ENCODE peak calls at places on chromosomes 2 and 18, in five cellular contexts. One of them, this sample, is unnamed.

GRCh38 chr2:43414586-43415125 is 181.2 kb downstream of the THADA start:
- DNase-seq in foreskin fibroblast: no peak
- DNase-seq in IMR-90: no peak
- DNase-seq in fibroblast of villous mesenchyme: no peak
- DNase-seq in choroid plexus epithelial cell: no peak
- DNase-seq in this sample: no peak

GRCh38 chr18:77173274-77174030 is 40.9 kb upstream of the MBP start:
- DNase-seq in fibroblast of villous mesenchyme: no peak
- DNase-seq in foreskin fibroblast: no peak
- DNase-seq in choroid plexus epithelial cell: no peak
- DNase-seq in IMR-90: no peak
- DNase-seq in this sample: no peak

GRCh38 chr2:63729362-63729761 is 112.3 kb upstream of the UGP2 start:
- DNase-seq in foreskin fibroblast: no peak
- DNase-seq in choroid plexus epithelial cell: no peak
- DNase-seq in fibroblast of villous mesenchyme: no peak
- DNase-seq in IMR-90: no peak
- DNase-seq in this sample: no peak

GRCh38 chr2:70994055-70994444 is 623 bp downstream of the TEX261 start:
- DNase-seq in choroid plexus epithelial cell: no peak
- DNase-seq in foreskin fibroblast: no peak
- DNase-seq in IMR-90: peak
- DNase-seq in fibroblast of villous mesenchyme: peak
- DNase-seq in this sample: peak

GRCh38 chr2:52269696-52270485 is 1238.0 kb upstream of the NRXN1 start:
- DNase-seq in choroid plexus epithelial cell: peak
- DNase-seq in fibroblast of villous mesenchyme: peak
- DNase-seq in IMR-90: peak
- DNase-seq in foreskin fibroblast: peak
- DNase-seq in this sample: peak

GRCh38 chr2:6073260-6074141 is 381.3 kb downstream of the SOX11 start:
- DNase-seq in fibroblast of villous mesenchyme: peak
- DNase-seq in choroid plexus epithelial cell: peak
- DNase-seq in IMR-90: peak
- DNase-seq in foreskin fibroblast: no peak
- DNase-seq in this sample: peak

GRCh38 chr2:18299423-18300212 is 260.8 kb downstream of the RDH14 start:
- DNase-seq in foreskin fibroblast: peak
- DNase-seq in IMR-90: peak
- DNase-seq in choroid plexus epithelial cell: peak
- DNase-seq in fibroblast of villous mesenchyme: peak
- DNase-seq in this sample: peak

GRCh38 chr2:238143239-238143951 is 4.9 kb downstream of the KLHL30 start:
- DNase-seq in IMR-90: peak
- DNase-seq in foreskin fibroblast: peak
- DNase-seq in fibroblast of villous mesenchyme: no peak
- DNase-seq in choroid plexus epithelial cell: no peak
- DNase-seq in this sample: peak

GRCh38 chr2:172253190-172254052 is 150.7 kb upstream of the DLX2 start:
- DNase-seq in foreskin fibroblast: peak
- DNase-seq in IMR-90: peak
- DNase-seq in choroid plexus epithelial cell: peak
- DNase-seq in fibroblast of villous mesenchyme: peak
- DNase-seq in this sample: peak

GRCh38 chr2:239303711-239304532 is 96.9 kb downstream of the HDAC4 start:
- DNase-seq in choroid plexus epithelial cell: no peak
- DNase-seq in IMR-90: no peak
- DNase-seq in fibroblast of villous mesenchyme: peak
- DNase-seq in foreskin fibroblast: no peak
- DNase-seq in this sample: no peak

GRCh38 chr2:144518744-144519596 is 949 bp downstream of the ZEB2 start:
- DNase-seq in fibroblast of villous mesenchyme: peak
- DNase-seq in choroid plexus epithelial cell: no peak
- DNase-seq in IMR-90: no peak
- DNase-seq in foreskin fibroblast: no peak
- DNase-seq in this sample: no peak

GRCh38 chr2:224449212-224450147 is 47.6 kb upstream of the FAM124B start:
- DNase-seq in choroid plexus epithelial cell: peak
- DNase-seq in IMR-90: no peak
- DNase-seq in foreskin fibroblast: no peak
- DNase-seq in fibroblast of villous mesenchyme: peak
- DNase-seq in this sample: no peak

GRCh38 chr2:101745711-101746694 is 48.5 kb downstream of the MAP4K4 start:
- DNase-seq in foreskin fibroblast: peak
- DNase-seq in IMR-90: peak
- DNase-seq in choroid plexus epithelial cell: peak
- DNase-seq in fibroblast of villous mesenchyme: peak
- DNase-seq in this sample: peak

DNA sequence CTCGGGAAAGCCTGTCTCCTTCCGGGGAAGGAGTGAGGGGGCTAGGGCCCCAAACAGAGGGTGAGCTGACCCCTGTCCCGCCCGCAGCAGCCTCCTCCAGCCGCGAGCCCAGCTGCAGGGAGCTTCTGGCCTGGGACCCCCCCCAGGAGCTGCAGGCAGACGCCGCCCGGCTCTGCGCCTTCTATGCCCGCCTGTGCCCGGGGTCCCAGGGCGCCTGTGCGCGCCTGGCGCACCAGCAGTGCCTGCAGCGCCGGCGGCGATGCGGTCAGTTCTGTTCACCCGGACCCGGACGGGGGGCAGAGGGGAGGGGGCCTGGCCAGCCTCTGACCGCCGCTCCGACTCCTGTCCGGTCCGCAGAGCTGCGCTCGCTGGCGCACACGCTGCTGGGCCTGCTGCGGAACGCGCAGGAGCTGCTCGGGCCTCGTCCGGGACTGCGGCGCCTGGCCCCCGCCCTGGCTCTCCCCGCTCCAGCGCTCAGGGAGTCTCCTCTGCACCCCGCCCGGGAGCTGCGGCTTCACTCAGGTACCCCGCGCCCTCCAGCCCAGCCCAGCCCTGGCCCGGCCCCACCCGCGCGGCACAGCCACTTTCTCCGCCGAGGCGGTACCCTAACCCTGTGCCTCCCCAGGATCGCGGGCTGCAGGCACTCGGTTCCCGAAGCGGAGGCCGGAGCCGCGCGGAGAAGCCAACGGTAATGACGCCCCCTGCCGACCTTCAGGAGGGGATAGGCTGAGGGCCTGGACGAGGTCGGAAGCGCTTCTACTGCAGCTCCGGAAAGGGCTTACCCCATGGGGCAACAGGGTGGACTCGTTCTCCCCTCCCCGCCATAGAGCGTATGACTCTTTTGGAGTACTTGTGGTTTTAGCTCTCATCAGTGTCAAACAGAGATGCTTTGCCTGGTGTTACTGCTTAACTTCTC is 2.0 kb upstream of the CHRND start:
- DNase-seq in fibroblast of villous mesenchyme: peak
- DNase-seq in choroid plexus epithelial cell: peak
- DNase-seq in foreskin fibroblast: peak
- DNase-seq in IMR-90: peak
- DNase-seq in this sample: peak
- H3K4me3 ChIP-seq in fibroblast of villous mesenchyme: peak
- H3K4me3 ChIP-seq in choroid plexus epithelial cell: no peak
- H3K4me3 ChIP-seq in foreskin fibroblast: no peak
- H3K4me3 ChIP-seq in IMR-90: no peak
- H3K4me3 ChIP-seq in this sample: peak

GRCh38 chr18:3252843-3253242 is 5.2 kb downstream of the MYL12A start:
- DNase-seq in IMR-90: no peak
- DNase-seq in foreskin fibroblast: no peak
- DNase-seq in fibroblast of villous mesenchyme: no peak
- DNase-seq in choroid plexus epithelial cell: no peak
- DNase-seq in this sample: no peak

GRCh38 chr18:3256693-3257626 is 5.0 kb upstream of the MYL12B start:
- DNase-seq in fibroblast of villous mesenchyme: peak
- DNase-seq in IMR-90: peak
- DNase-seq in foreskin fibroblast: no peak
- DNase-seq in choroid plexus epithelial cell: peak
- DNase-seq in this sample: peak

GRCh38 chr18:3257627-3258120 is 4.3 kb upstream of the MYL12B start:
- DNase-seq in fibroblast of villous mesenchyme: no peak
- DNase-seq in IMR-90: no peak
- DNase-seq in choroid plexus epithelial cell: no peak
- DNase-seq in foreskin fibroblast: no peak
- DNase-seq in this sample: no peak

GRCh38 chr18:3254725-3255124 is 7.1 kb downstream of the MYL12A start:
- DNase-seq in foreskin fibroblast: no peak
- DNase-seq in fibroblast of villous mesenchyme: no peak
- DNase-seq in choroid plexus epithelial cell: no peak
- DNase-seq in IMR-90: no peak
- DNase-seq in this sample: no peak

DNA sequence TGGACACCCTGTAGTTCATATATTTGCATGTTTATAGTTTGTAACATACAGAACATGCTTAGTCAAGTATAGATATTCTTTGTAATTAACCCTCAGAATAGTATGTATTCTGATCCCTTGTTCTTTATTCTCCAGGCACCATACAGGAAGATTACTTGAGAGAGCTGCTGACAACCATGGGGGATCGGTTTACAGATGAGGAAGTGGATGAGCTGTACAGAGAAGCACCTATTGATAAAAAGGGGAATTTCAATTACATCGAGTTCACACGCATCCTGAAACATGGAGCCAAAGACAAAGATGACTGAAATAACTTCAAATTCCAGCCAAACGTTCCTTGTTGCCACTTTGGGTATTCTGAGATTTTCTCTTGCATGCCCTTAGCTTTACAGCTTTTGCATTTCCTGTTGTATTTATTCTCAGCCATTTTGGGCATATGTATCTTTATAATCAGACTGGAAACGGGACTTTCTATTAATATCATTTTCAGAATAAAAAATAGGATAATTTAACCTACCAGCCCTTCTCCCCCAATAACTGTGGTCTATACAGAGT is 6.2 kb upstream of the MYL12B start:
- DNase-seq in IMR-90: no peak
- DNase-seq in choroid plexus epithelial cell: no peak
- DNase-seq in fibroblast of villous mesenchyme: no peak
- DNase-seq in foreskin fibroblast: no peak
- DNase-seq in this sample: no peak
- H3K4me3 ChIP-seq in IMR-90: no peak
- H3K4me3 ChIP-seq in choroid plexus epithelial cell: no peak
- H3K4me3 ChIP-seq in fibroblast of villous mesenchyme: no peak
- H3K4me3 ChIP-seq in foreskin fibroblast: no peak
- H3K4me3 ChIP-seq in this sample: no peak

GRCh38 chr18:79951545-79952456 is at the start of gene SLC66A2:
- DNase-seq in foreskin fibroblast: peak
- DNase-seq in choroid plexus epithelial cell: peak
- DNase-seq in IMR-90: peak
- DNase-seq in fibroblast of villous mesenchyme: peak
- DNase-seq in this sample: peak

GRCh38 chr18:79954791-79955190 is 3.3 kb upstream of the SLC66A2 start:
- DNase-seq in choroid plexus epithelial cell: no peak
- DNase-seq in foreskin fibroblast: no peak
- DNase-seq in fibroblast of villous mesenchyme: no peak
- DNase-seq in IMR-90: no peak
- DNase-seq in this sample: no peak

GRCh38 chr18:79952457-79952995 is 1.1 kb upstream of the SLC66A2 start:
- DNase-seq in foreskin fibroblast: no peak
- DNase-seq in fibroblast of villous mesenchyme: no peak
- DNase-seq in IMR-90: no peak
- DNase-seq in choroid plexus epithelial cell: no peak
- DNase-seq in this sample: no peak

GRCh38 chr18:79953921-79954651 is 2.6 kb upstream of the SLC66A2 start:
- DNase-seq in choroid plexus epithelial cell: no peak
- DNase-seq in IMR-90: no peak
- DNase-seq in fibroblast of villous mesenchyme: no peak
- DNase-seq in foreskin fibroblast: no peak
- DNase-seq in this sample: no peak

GRCh38 chr18:79952996-79953559 is 1.6 kb upstream of the SLC66A2 start:
- DNase-seq in IMR-90: no peak
- DNase-seq in fibroblast of villous mesenchyme: no peak
- DNase-seq in choroid plexus epithelial cell: no peak
- DNase-seq in foreskin fibroblast: no peak
- DNase-seq in this sample: no peak
- H3K4me3 ChIP-seq in IMR-90: peak
- H3K4me3 ChIP-seq in fibroblast of villous mesenchyme: peak
- H3K4me3 ChIP-seq in choroid plexus epithelial cell: no peak
- H3K4me3 ChIP-seq in foreskin fibroblast: no peak
- H3K4me3 ChIP-seq in this sample: no peak

DNA sequence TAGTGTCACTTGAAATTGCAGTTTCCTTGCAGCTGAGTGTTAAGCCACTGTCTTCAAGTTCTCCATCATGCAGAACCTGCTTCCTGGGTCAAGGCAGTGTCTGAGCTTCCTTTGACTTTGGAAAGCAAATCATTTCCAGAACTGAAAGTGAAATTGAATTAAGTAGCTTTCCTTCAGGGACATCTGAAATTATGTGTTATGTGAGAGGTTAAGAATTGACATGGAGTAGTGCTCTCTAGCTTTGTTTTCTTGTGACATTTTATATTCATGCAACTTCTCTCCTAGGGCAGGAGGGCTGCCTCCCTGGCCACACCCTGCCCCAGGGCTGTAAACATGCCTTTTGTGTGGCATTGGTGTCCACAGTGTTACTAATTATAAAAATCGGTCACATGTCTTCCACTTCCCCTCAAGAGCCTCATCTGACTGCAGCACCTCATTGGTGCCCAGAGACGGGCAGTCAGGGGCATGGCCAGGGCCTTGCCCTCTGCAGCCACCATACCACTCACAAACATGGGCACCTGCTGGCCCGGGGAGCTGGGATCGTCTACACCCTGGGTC is 14.4 kb downstream of the RAB12 start:
- DNase-seq in choroid plexus epithelial cell: peak
- DNase-seq in IMR-90: no peak
- DNase-seq in foreskin fibroblast: no peak
- DNase-seq in fibroblast of villous mesenchyme: peak
- DNase-seq in this sample: no peak
- H3K4me3 ChIP-seq in choroid plexus epithelial cell: no peak
- H3K4me3 ChIP-seq in IMR-90: no peak
- H3K4me3 ChIP-seq in foreskin fibroblast: no peak
- H3K4me3 ChIP-seq in fibroblast of villous mesenchyme: peak
- H3K4me3 ChIP-seq in this sample: no peak

DNA sequence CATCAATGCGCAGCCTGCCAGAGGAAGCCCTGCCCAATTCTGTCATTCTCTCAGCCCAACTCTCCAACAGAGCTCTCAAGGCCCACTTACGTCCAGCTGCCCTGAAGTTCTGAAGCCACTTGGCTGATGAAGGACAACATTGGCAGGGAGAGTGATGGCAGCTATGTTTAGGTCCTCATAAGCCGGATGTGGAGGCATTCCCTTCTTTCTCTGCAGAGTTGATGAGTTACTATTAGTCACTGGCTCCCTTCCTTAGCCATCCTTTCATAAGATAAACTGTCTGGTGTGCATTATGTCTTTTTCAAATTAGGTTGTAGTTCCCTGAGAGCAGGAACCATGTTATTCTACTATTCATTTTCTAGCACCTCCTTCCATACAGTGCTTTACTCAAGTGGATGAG is 22.6 kb upstream of the TACR1 start:
- DNase-seq in IMR-90: peak
- DNase-seq in choroid plexus epithelial cell: peak
- DNase-seq in foreskin fibroblast: peak
- DNase-seq in fibroblast of villous mesenchyme: no peak
- DNase-seq in this sample: peak
- H3K4me3 ChIP-seq in IMR-90: no peak
- H3K4me3 ChIP-seq in choroid plexus epithelial cell: no peak
- H3K4me3 ChIP-seq in foreskin fibroblast: no peak
- H3K4me3 ChIP-seq in fibroblast of villous mesenchyme: no peak
- H3K4me3 ChIP-seq in this sample: no peak